ENCODE peak calls at places on chromosomes 1 and 21, in six cellular contexts. One of them, this sample, is unnamed.

GRCh38 chr1:243268751-243269460 is 13.1 kb downstream of the SDCCAG8 start:
- DNase-seq in colonic mucosa: no peak
- DNase-seq in CD4-positive, alpha-beta memory T cell: no peak
- DNase-seq in mesendoderm: peak
- DNase-seq in endothelial cell of umbilical vein: no peak
- DNase-seq in SK-N-SH: no peak
- DNase-seq in this sample: no peak

GRCh38 chr1:198798923-198799386 is 160.1 kb downstream of the PTPRC start:
- DNase-seq in colonic mucosa: no peak
- DNase-seq in SK-N-SH: no peak
- DNase-seq in mesendoderm: peak
- DNase-seq in endothelial cell of umbilical vein: no peak
- DNase-seq in CD4-positive, alpha-beta memory T cell: no peak
- DNase-seq in this sample: no peak

GRCh38 chr21:36337099-36337509 is 17.1 kb downstream of the MORC3 start:
- DNase-seq in CD4-positive, alpha-beta memory T cell: no peak
- DNase-seq in colonic mucosa: no peak
- DNase-seq in SK-N-SH: no peak
- DNase-seq in endothelial cell of umbilical vein: no peak
- DNase-seq in mesendoderm: no peak
- DNase-seq in this sample: no peak

GRCh38 chr1:19411612-19412011 is 73.7 kb downstream of the CAPZB start:
- DNase-seq in endothelial cell of umbilical vein: no peak
- DNase-seq in CD4-positive, alpha-beta memory T cell: no peak
- DNase-seq in colonic mucosa: no peak
- DNase-seq in SK-N-SH: no peak
- DNase-seq in mesendoderm: no peak
- DNase-seq in this sample: no peak

GRCh38 chr1:52400131-52400530 is 4.1 kb downstream of the ORC1 start:
- DNase-seq in colonic mucosa: no peak
- DNase-seq in SK-N-SH: no peak
- DNase-seq in CD4-positive, alpha-beta memory T cell: no peak
- DNase-seq in mesendoderm: no peak
- DNase-seq in endothelial cell of umbilical vein: no peak
- DNase-seq in this sample: no peak

GRCh38 chr1:239999170-239999569 is 92.5 kb upstream of the FMN2 start:
- DNase-seq in CD4-positive, alpha-beta memory T cell: no peak
- DNase-seq in SK-N-SH: no peak
- DNase-seq in mesendoderm: no peak
- DNase-seq in colonic mucosa: no peak
- DNase-seq in endothelial cell of umbilical vein: no peak
- DNase-seq in this sample: no peak

GRCh38 chr1:185287451-185287850 is 29.6 kb downstream of the IVNS1ABP start:
- DNase-seq in colonic mucosa: no peak
- DNase-seq in CD4-positive, alpha-beta memory T cell: no peak
- DNase-seq in endothelial cell of umbilical vein: no peak
- DNase-seq in SK-N-SH: no peak
- DNase-seq in mesendoderm: peak
- DNase-seq in this sample: no peak

GRCh38 chr1:40394456-40395172 is 21.1 kb downstream of the SMAP2 start:
- DNase-seq in mesendoderm: no peak
- DNase-seq in CD4-positive, alpha-beta memory T cell: peak
- DNase-seq in SK-N-SH: no peak
- DNase-seq in colonic mucosa: no peak
- DNase-seq in endothelial cell of umbilical vein: no peak
- DNase-seq in this sample: no peak

GRCh38 chr1:70143052-70143659 is 62.2 kb downstream of the LRRC40 start:
- DNase-seq in colonic mucosa: no peak
- DNase-seq in mesendoderm: peak
- DNase-seq in CD4-positive, alpha-beta memory T cell: no peak
- DNase-seq in SK-N-SH: no peak
- DNase-seq in endothelial cell of umbilical vein: no peak
- DNase-seq in this sample: no peak

GRCh38 chr21:26448751-26449150 is 124.3 kb downstream of the CYYR1 start:
- DNase-seq in endothelial cell of umbilical vein: no peak
- DNase-seq in colonic mucosa: no peak
- DNase-seq in CD4-positive, alpha-beta memory T cell: no peak
- DNase-seq in SK-N-SH: no peak
- DNase-seq in mesendoderm: no peak
- DNase-seq in this sample: no peak

GRCh38 chr1:84698718-84699117 is 8.5 kb upstream of the SSX2IP start:
- DNase-seq in endothelial cell of umbilical vein: peak
- DNase-seq in colonic mucosa: no peak
- DNase-seq in CD4-positive, alpha-beta memory T cell: no peak
- DNase-seq in mesendoderm: no peak
- DNase-seq in SK-N-SH: no peak
- DNase-seq in this sample: no peak

GRCh38 chr21:38460171-38460742 is 38.0 kb downstream of the ERG start:
- DNase-seq in SK-N-SH: no peak
- DNase-seq in CD4-positive, alpha-beta memory T cell: no peak
- DNase-seq in mesendoderm: no peak
- DNase-seq in endothelial cell of umbilical vein: peak
- DNase-seq in colonic mucosa: no peak
- DNase-seq in this sample: no peak

GRCh38 chr1:63575340-63575826 is 17.8 kb upstream of the PGM1 start:
- DNase-seq in CD4-positive, alpha-beta memory T cell: no peak
- DNase-seq in endothelial cell of umbilical vein: peak
- DNase-seq in colonic mucosa: no peak
- DNase-seq in mesendoderm: no peak
- DNase-seq in SK-N-SH: peak
- DNase-seq in this sample: no peak

GRCh38 chr1:102098081-102098480 is 101.4 kb upstream of the OLFM3 start:
- DNase-seq in endothelial cell of umbilical vein: no peak
- DNase-seq in CD4-positive, alpha-beta memory T cell: no peak
- DNase-seq in colonic mucosa: no peak
- DNase-seq in SK-N-SH: no peak
- DNase-seq in mesendoderm: no peak
- DNase-seq in this sample: no peak

GRCh38 chr21:44072111-44072510 is 35.1 kb upstream of the PWP2 start:
- DNase-seq in colonic mucosa: no peak
- DNase-seq in endothelial cell of umbilical vein: no peak
- DNase-seq in SK-N-SH: no peak
- DNase-seq in mesendoderm: no peak
- DNase-seq in CD4-positive, alpha-beta memory T cell: no peak
- DNase-seq in this sample: no peak

GRCh38 chr1:166165661-166166399 is 971 bp downstream of the FAM78B start:
- DNase-seq in mesendoderm: peak
- DNase-seq in CD4-positive, alpha-beta memory T cell: no peak
- DNase-seq in colonic mucosa: peak
- DNase-seq in endothelial cell of umbilical vein: peak
- DNase-seq in SK-N-SH: peak
- DNase-seq in this sample: no peak

GRCh38 chr1:166166400-166166699 is 451 bp downstream of the FAM78B start:
- DNase-seq in SK-N-SH: no peak
- DNase-seq in endothelial cell of umbilical vein: no peak
- DNase-seq in colonic mucosa: no peak
- DNase-seq in CD4-positive, alpha-beta memory T cell: no peak
- DNase-seq in mesendoderm: no peak
- DNase-seq in this sample: no peak

GRCh38 chr1:166164646-166164994 is 2.2 kb downstream of the FAM78B start:
- DNase-seq in CD4-positive, alpha-beta memory T cell: no peak
- DNase-seq in endothelial cell of umbilical vein: no peak
- DNase-seq in SK-N-SH: no peak
- DNase-seq in mesendoderm: no peak
- DNase-seq in colonic mucosa: no peak
- DNase-seq in this sample: no peak

GRCh38 chr1:166166701-166167394 is at the start of gene FAM78B:
- DNase-seq in CD4-positive, alpha-beta memory T cell: peak
- DNase-seq in SK-N-SH: peak
- DNase-seq in endothelial cell of umbilical vein: peak
- DNase-seq in colonic mucosa: peak
- DNase-seq in mesendoderm: peak
- DNase-seq in this sample: peak

GRCh38 chr1:166164995-166165660 is 1.7 kb downstream of the FAM78B start:
- DNase-seq in CD4-positive, alpha-beta memory T cell: no peak
- DNase-seq in colonic mucosa: peak
- DNase-seq in mesendoderm: peak
- DNase-seq in endothelial cell of umbilical vein: peak
- DNase-seq in SK-N-SH: peak
- DNase-seq in this sample: no peak
- H3K4me3 ChIP-seq in CD4-positive, alpha-beta memory T cell: no peak
- H3K4me3 ChIP-seq in colonic mucosa: peak
- H3K4me3 ChIP-seq in mesendoderm: no peak
- H3K4me3 ChIP-seq in endothelial cell of umbilical vein: no peak
- H3K4me3 ChIP-seq in SK-N-SH: peak
- H3K4me3 ChIP-seq in this sample: peak

DNA sequence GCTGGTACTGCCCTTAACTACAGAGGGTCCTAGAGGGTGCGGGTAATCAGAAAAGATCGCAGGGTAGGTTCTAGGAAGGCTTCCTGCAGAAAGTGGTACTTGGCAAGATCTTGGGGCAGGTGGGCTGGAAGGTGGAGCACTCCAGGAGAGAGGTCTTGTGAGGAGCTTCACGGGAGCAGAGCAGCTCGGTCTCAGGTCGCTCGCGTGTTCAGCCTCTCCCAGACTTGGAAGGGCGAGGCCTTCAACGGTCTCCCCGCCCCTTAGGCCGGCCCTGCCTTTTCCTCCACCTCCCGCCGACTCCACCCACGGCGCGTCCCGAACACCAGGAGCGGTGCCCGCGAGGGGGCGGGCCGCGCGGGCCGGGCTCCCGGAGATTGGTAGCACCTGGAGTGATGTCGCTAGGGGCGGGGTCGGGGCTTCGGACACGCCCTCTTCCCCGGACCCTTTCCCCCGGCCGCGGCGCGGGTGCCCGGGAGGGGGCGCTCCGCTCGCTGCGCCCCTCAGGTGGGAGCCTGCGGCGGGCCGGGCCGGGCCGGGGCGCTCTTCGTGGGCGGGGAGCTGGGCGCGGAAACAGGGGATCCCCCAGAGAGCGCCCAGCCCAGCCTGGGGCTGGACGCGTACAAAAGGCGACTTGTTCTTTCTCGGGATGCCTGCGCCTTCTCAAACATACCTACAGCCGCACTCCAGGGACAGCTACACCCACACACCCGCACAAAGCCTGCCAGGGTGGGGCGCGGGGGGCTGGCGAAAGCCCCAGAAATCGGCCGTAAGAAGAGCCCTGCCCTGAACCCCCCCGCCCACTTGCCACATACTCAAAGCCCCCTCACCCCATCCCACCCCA is 35.5 kb downstream of the AHDC1 start:
- DNase-seq in SK-N-SH: peak
- DNase-seq in mesendoderm: peak
- DNase-seq in colonic mucosa: peak
- DNase-seq in CD4-positive, alpha-beta memory T cell: peak
- DNase-seq in endothelial cell of umbilical vein: peak
- DNase-seq in this sample: peak
- H3K4me3 ChIP-seq in SK-N-SH: no peak
- H3K4me3 ChIP-seq in mesendoderm: no peak
- H3K4me3 ChIP-seq in colonic mucosa: peak
- H3K4me3 ChIP-seq in CD4-positive, alpha-beta memory T cell: no peak
- H3K4me3 ChIP-seq in endothelial cell of umbilical vein: no peak
- H3K4me3 ChIP-seq in this sample: peak

DNA sequence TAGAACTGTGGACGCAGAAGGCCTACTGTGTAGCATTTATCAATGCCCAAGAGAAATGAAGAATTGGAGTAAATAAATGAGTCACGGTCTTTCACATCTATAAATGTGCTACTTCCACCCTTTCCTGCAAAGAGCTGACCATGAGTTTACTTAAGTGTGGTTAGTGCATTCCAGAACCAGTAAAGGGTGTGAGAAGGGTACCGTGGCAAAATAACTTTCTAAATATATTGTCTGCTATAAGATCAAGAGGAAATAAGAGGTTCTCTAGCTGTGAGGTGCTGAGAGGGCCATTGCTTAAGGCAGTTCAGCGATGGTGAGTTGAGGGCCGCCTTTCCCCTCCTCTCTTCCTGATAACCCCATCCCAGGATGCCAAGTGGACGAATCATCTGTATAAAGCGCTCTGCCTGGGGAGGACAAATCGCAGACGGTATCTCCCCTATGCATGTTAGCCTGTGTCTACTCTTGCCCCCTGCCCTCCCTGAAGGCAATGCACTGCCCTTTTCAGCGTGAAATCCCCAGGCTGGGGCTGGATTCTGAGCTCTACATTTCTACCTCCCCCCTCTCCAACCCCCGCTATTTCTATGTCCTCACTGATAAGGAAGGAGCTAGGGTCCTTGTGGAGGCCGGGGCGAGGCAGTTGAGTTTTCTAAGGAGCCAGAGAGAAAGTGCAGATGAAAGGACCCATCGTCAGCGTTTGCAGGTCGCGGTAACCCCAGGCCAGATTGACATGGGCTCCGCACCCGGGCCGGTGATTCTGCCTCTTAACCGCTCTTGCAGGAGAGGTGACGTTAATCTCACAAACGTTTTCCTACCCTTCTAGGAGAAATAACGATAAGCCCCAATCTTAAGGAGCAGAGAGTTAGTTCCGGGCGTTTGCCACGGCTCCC is 1.5 kb upstream of the NCAM2 start:
- DNase-seq in SK-N-SH: no peak
- DNase-seq in mesendoderm: peak
- DNase-seq in colonic mucosa: no peak
- DNase-seq in endothelial cell of umbilical vein: no peak
- DNase-seq in CD4-positive, alpha-beta memory T cell: no peak
- DNase-seq in this sample: no peak
- H3K4me3 ChIP-seq in SK-N-SH: no peak
- H3K4me3 ChIP-seq in mesendoderm: no peak
- H3K4me3 ChIP-seq in colonic mucosa: no peak
- H3K4me3 ChIP-seq in endothelial cell of umbilical vein: no peak
- H3K4me3 ChIP-seq in CD4-positive, alpha-beta memory T cell: no peak
- H3K4me3 ChIP-seq in this sample: peak

GRCh38 chr1:90926971-90927370 is 94.9 kb downstream of the ZNF644 start:
- DNase-seq in CD4-positive, alpha-beta memory T cell: no peak
- DNase-seq in colonic mucosa: no peak
- DNase-seq in mesendoderm: peak
- DNase-seq in SK-N-SH: no peak
- DNase-seq in endothelial cell of umbilical vein: no peak
- DNase-seq in this sample: no peak
- H3K4me3 ChIP-seq in CD4-positive, alpha-beta memory T cell: no peak
- H3K4me3 ChIP-seq in colonic mucosa: no peak
- H3K4me3 ChIP-seq in mesendoderm: no peak
- H3K4me3 ChIP-seq in SK-N-SH: no peak
- H3K4me3 ChIP-seq in endothelial cell of umbilical vein: no peak
- H3K4me3 ChIP-seq in this sample: no peak

GRCh38 chr1:37635309-37635902 is 714 bp upstream of the RSPO1 start:
- DNase-seq in SK-N-SH: no peak
- DNase-seq in mesendoderm: no peak
- DNase-seq in CD4-positive, alpha-beta memory T cell: no peak
- DNase-seq in colonic mucosa: no peak
- DNase-seq in endothelial cell of umbilical vein: no peak
- DNase-seq in this sample: no peak

GRCh38 chr1:37636435-37636834 is 1.7 kb upstream of the RSPO1 start:
- DNase-seq in SK-N-SH: no peak
- DNase-seq in endothelial cell of umbilical vein: no peak
- DNase-seq in CD4-positive, alpha-beta memory T cell: no peak
- DNase-seq in mesendoderm: no peak
- DNase-seq in colonic mucosa: no peak
- DNase-seq in this sample: no peak

GRCh38 chr1:37633040-37633949 is 1.4 kb downstream of the RSPO1 start:
- DNase-seq in endothelial cell of umbilical vein: no peak
- DNase-seq in CD4-positive, alpha-beta memory T cell: no peak
- DNase-seq in SK-N-SH: no peak
- DNase-seq in mesendoderm: no peak
- DNase-seq in colonic mucosa: no peak
- DNase-seq in this sample: no peak

GRCh38 chr1:37634554-37635308 is at the start of gene RSPO1:
- DNase-seq in endothelial cell of umbilical vein: no peak
- DNase-seq in mesendoderm: peak
- DNase-seq in SK-N-SH: peak
- DNase-seq in colonic mucosa: peak
- DNase-seq in CD4-positive, alpha-beta memory T cell: no peak
- DNase-seq in this sample: no peak

GRCh38 chr1:37633950-37634553 is 640 bp downstream of the RSPO1 start:
- DNase-seq in SK-N-SH: peak
- DNase-seq in mesendoderm: no peak
- DNase-seq in endothelial cell of umbilical vein: no peak
- DNase-seq in colonic mucosa: no peak
- DNase-seq in CD4-positive, alpha-beta memory T cell: no peak
- DNase-seq in this sample: no peak
- H3K4me3 ChIP-seq in SK-N-SH: no peak
- H3K4me3 ChIP-seq in mesendoderm: no peak
- H3K4me3 ChIP-seq in endothelial cell of umbilical vein: no peak
- H3K4me3 ChIP-seq in colonic mucosa: peak
- H3K4me3 ChIP-seq in CD4-positive, alpha-beta memory T cell: no peak
- H3K4me3 ChIP-seq in this sample: peak

This sample was measured in breast epithelium.